ENCODE peak calls at places on chromosomes 13 and 19, in six cellular contexts. D is GM10248; T is AG04450; E is activated CD4-positive, alpha-beta T cell treated with anti-CD3 and anti-CD28 coated beads, Interleukin-2, amount 50 U/mL, for 1 hour; K is NCI-H1105; W is substantia nigra. G is an unnamed sample.
A peak's percentile ranks its signal among the peaks of the same experiment; 100 is the strongest.

GRCh38 chr13:42680748-42681147 is 100.6 kb upstream of the FAM216B start:
- DNase-seq in W (no peak), K (no peak), T (no peak), D (no peak), E (no peak), G (no peak)

GRCh38 chr19:43504426-43505185 is at the start of gene PHLDB3:
- DNase-seq in D (no peak), K (peak; percentile 40), E (peak; percentile 49), T (no peak), W (no peak), G (no peak)

GRCh38 chr13:28357846-28358496 is 137.0 kb downstream of the FLT1 start:
- DNase-seq in W (no peak), E (no peak), D (no peak), K (no peak), T (no peak), G (no peak)

GRCh38 chr13:77554079-77554478 is 18.6 kb downstream of the SCEL start:
- DNase-seq in K (no peak), E (no peak), W (no peak), D (no peak), T (no peak), G (no peak)

GRCh38 chr19:18967358-18968146 is 26.5 kb upstream of the HOMER3 start:
- DNase-seq in T (no peak), W (no peak), D (no peak), K (no peak), E (no peak), G (no peak)

GRCh38 chr13:71290963-71291937 is 575.8 kb downstream of the DACH1 start:
- DNase-seq in T (no peak), W (no peak), K (no peak), E (peak; percentile 22), D (peak; percentile 16), G (no peak)

GRCh38 chr13:73714522-73714921 is 419.7 kb downstream of the KLF12 start:
- DNase-seq in K (no peak), T (no peak), D (no peak), W (no peak), E (no peak), G (no peak)

GRCh38 chr13:25608181-25608580 is 236.4 kb downstream of the ATP8A2 start:
- DNase-seq in W (no peak), E (no peak), D (no peak), K (peak; percentile 37), T (no peak), G (peak; percentile 81)

GRCh38 chr13:47039106-47039505 is 142.3 kb upstream of the HTR2A start:
- DNase-seq in W (no peak), E (no peak), K (no peak), T (peak; percentile 50), D (no peak), G (no peak)

GRCh38 chr19:48600679-48601382 is 5.7 kb upstream of the SPACA4 start:
- DNase-seq in W (no peak), D (no peak), K (no peak), T (no peak), E (no peak), G (no peak)

GRCh38 chr13:97386832-97387486 is 47.0 kb upstream of the RAP2A start:
- DNase-seq in T (no peak), W (no peak), K (no peak), E (no peak), D (no peak), G (no peak)

GRCh38 chr19:51600940-51601575 is 29.1 kb downstream of the SIGLEC5 start:
- DNase-seq in E (no peak), D (peak; percentile 41), K (no peak), T (no peak), W (no peak), G (no peak)